ENCODE peak calls at places on chromosomes 3 and 15, in eight cellular contexts. One of them, this sample, is unnamed.

GRCh38 chr3:48428863-48429415 is 947 bp downstream of the PLXNB1 start:
- DNase-seq in K562: no peak
- DNase-seq in mesenteric fat pad: no peak
- DNase-seq in caudate nucleus: no peak
- DNase-seq in stimulated activated CD4-positive, alpha-beta T cell treated with anti-CD3 and anti-CD28 coated beads, Interleukin-12 subunit alpha, Interleukin-12 subunit beta, amount 100 ng/mL, for 4 hours: peak; percentile 42
- DNase-seq in activated T-helper 1 cell treated with Interleukin-2 at 50 U/mL for 16 hours: no peak
- DNase-seq in GM23248: peak; percentile 64
- DNase-seq in stromal cell of bone marrow: no peak
- DNase-seq in this sample: no peak

GRCh38 chr3:157438371-157438735 is 1.7 kb downstream of the PTX3 start:
- DNase-seq in K562: no peak
- DNase-seq in mesenteric fat pad: no peak
- DNase-seq in caudate nucleus: no peak
- DNase-seq in stimulated activated CD4-positive, alpha-beta T cell treated with anti-CD3 and anti-CD28 coated beads, Interleukin-12 subunit alpha, Interleukin-12 subunit beta, amount 100 ng/mL, for 4 hours: no peak
- DNase-seq in activated T-helper 1 cell treated with Interleukin-2 at 50 U/mL for 16 hours: no peak
- DNase-seq in GM23248: peak; percentile 28
- DNase-seq in stromal cell of bone marrow: no peak
- DNase-seq in this sample: peak; percentile 20

GRCh38 chr3:142087676-142088075 is 61.7 kb downstream of the TFDP2 start:
- DNase-seq in K562: no peak
- DNase-seq in mesenteric fat pad: no peak
- DNase-seq in caudate nucleus: no peak
- DNase-seq in stimulated activated CD4-positive, alpha-beta T cell treated with anti-CD3 and anti-CD28 coated beads, Interleukin-12 subunit alpha, Interleukin-12 subunit beta, amount 100 ng/mL, for 4 hours: no peak
- DNase-seq in activated T-helper 1 cell treated with Interleukin-2 at 50 U/mL for 16 hours: no peak
- DNase-seq in GM23248: peak; percentile 78
- DNase-seq in stromal cell of bone marrow: peak; percentile 2
- DNase-seq in this sample: no peak

GRCh38 chr3:13461169-13462124 is 18.7 kb upstream of the HDAC11 start:
- DNase-seq in K562: peak; percentile 93
- DNase-seq in mesenteric fat pad: no peak
- DNase-seq in caudate nucleus: no peak
- DNase-seq in stimulated activated CD4-positive, alpha-beta T cell treated with anti-CD3 and anti-CD28 coated beads, Interleukin-12 subunit alpha, Interleukin-12 subunit beta, amount 100 ng/mL, for 4 hours: peak; percentile 65
- DNase-seq in activated T-helper 1 cell treated with Interleukin-2 at 50 U/mL for 16 hours: peak; percentile 54
- DNase-seq in GM23248: peak; percentile 47
- DNase-seq in stromal cell of bone marrow: no peak
- DNase-seq in this sample: peak; percentile 83

GRCh38 chr15:73082719-73083275 is 30.5 kb downstream of the NEO1 start:
- DNase-seq in K562: no peak
- DNase-seq in mesenteric fat pad: no peak
- DNase-seq in caudate nucleus: no peak
- DNase-seq in stimulated activated CD4-positive, alpha-beta T cell treated with anti-CD3 and anti-CD28 coated beads, Interleukin-12 subunit alpha, Interleukin-12 subunit beta, amount 100 ng/mL, for 4 hours: no peak
- DNase-seq in activated T-helper 1 cell treated with Interleukin-2 at 50 U/mL for 16 hours: no peak
- DNase-seq in GM23248: no peak
- DNase-seq in stromal cell of bone marrow: no peak
- DNase-seq in this sample: no peak

GRCh38 chr15:33234019-33234418 is 39.5 kb upstream of the FMN1 start:
- DNase-seq in K562: peak; percentile 22
- DNase-seq in mesenteric fat pad: no peak
- DNase-seq in caudate nucleus: no peak
- DNase-seq in stimulated activated CD4-positive, alpha-beta T cell treated with anti-CD3 and anti-CD28 coated beads, Interleukin-12 subunit alpha, Interleukin-12 subunit beta, amount 100 ng/mL, for 4 hours: no peak
- DNase-seq in activated T-helper 1 cell treated with Interleukin-2 at 50 U/mL for 16 hours: no peak
- DNase-seq in GM23248: peak; percentile 69
- DNase-seq in stromal cell of bone marrow: no peak
- DNase-seq in this sample: peak; percentile 23

GRCh38 chr15:62346168-62346567 is 181.1 kb upstream of the C2CD4B start:
- DNase-seq in K562: no peak
- DNase-seq in mesenteric fat pad: no peak
- DNase-seq in caudate nucleus: no peak
- DNase-seq in stimulated activated CD4-positive, alpha-beta T cell treated with anti-CD3 and anti-CD28 coated beads, Interleukin-12 subunit alpha, Interleukin-12 subunit beta, amount 100 ng/mL, for 4 hours: no peak
- DNase-seq in activated T-helper 1 cell treated with Interleukin-2 at 50 U/mL for 16 hours: no peak
- DNase-seq in GM23248: no peak
- DNase-seq in stromal cell of bone marrow: no peak
- DNase-seq in this sample: no peak

GRCh38 chr3:120331071-120331470 is 18.1 kb downstream of the LRRC58 start:
- DNase-seq in K562: no peak
- DNase-seq in mesenteric fat pad: no peak
- DNase-seq in caudate nucleus: peak; percentile 10
- DNase-seq in stimulated activated CD4-positive, alpha-beta T cell treated with anti-CD3 and anti-CD28 coated beads, Interleukin-12 subunit alpha, Interleukin-12 subunit beta, amount 100 ng/mL, for 4 hours: no peak
- DNase-seq in activated T-helper 1 cell treated with Interleukin-2 at 50 U/mL for 16 hours: no peak
- DNase-seq in GM23248: no peak
- DNase-seq in stromal cell of bone marrow: no peak
- DNase-seq in this sample: no peak

GRCh38 chr15:97804950-97805349 is 155.6 kb upstream of the ARRDC4 start:
- DNase-seq in K562: no peak
- DNase-seq in mesenteric fat pad: no peak
- DNase-seq in caudate nucleus: no peak
- DNase-seq in stimulated activated CD4-positive, alpha-beta T cell treated with anti-CD3 and anti-CD28 coated beads, Interleukin-12 subunit alpha, Interleukin-12 subunit beta, amount 100 ng/mL, for 4 hours: no peak
- DNase-seq in activated T-helper 1 cell treated with Interleukin-2 at 50 U/mL for 16 hours: no peak
- DNase-seq in GM23248: no peak
- DNase-seq in stromal cell of bone marrow: no peak
- DNase-seq in this sample: no peak

GRCh38 chr3:186002884-186003472 is 65.2 kb upstream of the TRA2B start:
- DNase-seq in K562: peak; percentile 53
- DNase-seq in mesenteric fat pad: no peak
- DNase-seq in caudate nucleus: no peak
- DNase-seq in stimulated activated CD4-positive, alpha-beta T cell treated with anti-CD3 and anti-CD28 coated beads, Interleukin-12 subunit alpha, Interleukin-12 subunit beta, amount 100 ng/mL, for 4 hours: no peak
- DNase-seq in activated T-helper 1 cell treated with Interleukin-2 at 50 U/mL for 16 hours: no peak
- DNase-seq in GM23248: peak; percentile 32
- DNase-seq in stromal cell of bone marrow: no peak
- DNase-seq in this sample: no peak

GRCh38 chr15:69469467-69470191 is 17.0 kb downstream of the RPLP1 start:
- DNase-seq in K562: peak; percentile 71
- DNase-seq in mesenteric fat pad: no peak
- DNase-seq in caudate nucleus: no peak
- DNase-seq in stimulated activated CD4-positive, alpha-beta T cell treated with anti-CD3 and anti-CD28 coated beads, Interleukin-12 subunit alpha, Interleukin-12 subunit beta, amount 100 ng/mL, for 4 hours: no peak
- DNase-seq in activated T-helper 1 cell treated with Interleukin-2 at 50 U/mL for 16 hours: no peak
- DNase-seq in GM23248: peak; percentile 50
- DNase-seq in stromal cell of bone marrow: no peak
- DNase-seq in this sample: no peak

GRCh38 chr15:66885281-66885915 is 180.0 kb upstream of the SMAD3 start:
- DNase-seq in K562: no peak
- DNase-seq in mesenteric fat pad: peak; percentile 71
- DNase-seq in caudate nucleus: no peak
- DNase-seq in stimulated activated CD4-positive, alpha-beta T cell treated with anti-CD3 and anti-CD28 coated beads, Interleukin-12 subunit alpha, Interleukin-12 subunit beta, amount 100 ng/mL, for 4 hours: no peak
- DNase-seq in activated T-helper 1 cell treated with Interleukin-2 at 50 U/mL for 16 hours: no peak
- DNase-seq in GM23248: no peak
- DNase-seq in stromal cell of bone marrow: no peak
- DNase-seq in this sample: no peak

GRCh38 chr15:41018534-41018933 is 65.3 kb downstream of the CHAC1 start:
- DNase-seq in K562: peak; percentile 5
- DNase-seq in mesenteric fat pad: no peak
- DNase-seq in caudate nucleus: no peak
- DNase-seq in stimulated activated CD4-positive, alpha-beta T cell treated with anti-CD3 and anti-CD28 coated beads, Interleukin-12 subunit alpha, Interleukin-12 subunit beta, amount 100 ng/mL, for 4 hours: no peak
- DNase-seq in activated T-helper 1 cell treated with Interleukin-2 at 50 U/mL for 16 hours: no peak
- DNase-seq in GM23248: peak; percentile 49
- DNase-seq in stromal cell of bone marrow: no peak
- DNase-seq in this sample: no peak

GRCh38 chr3:167882057-167882667 is 146.6 kb downstream of the SERPINI1 start:
- DNase-seq in K562: peak; percentile 51
- DNase-seq in mesenteric fat pad: no peak
- DNase-seq in caudate nucleus: no peak
- DNase-seq in stimulated activated CD4-positive, alpha-beta T cell treated with anti-CD3 and anti-CD28 coated beads, Interleukin-12 subunit alpha, Interleukin-12 subunit beta, amount 100 ng/mL, for 4 hours: no peak
- DNase-seq in activated T-helper 1 cell treated with Interleukin-2 at 50 U/mL for 16 hours: no peak
- DNase-seq in GM23248: peak; percentile 77
- DNase-seq in stromal cell of bone marrow: peak; percentile 33
- DNase-seq in this sample: peak; percentile 27

GRCh38 chr15:62853114-62853832 is 189.3 kb upstream of the TPM1 start:
- DNase-seq in K562: no peak
- DNase-seq in mesenteric fat pad: no peak
- DNase-seq in caudate nucleus: no peak
- DNase-seq in stimulated activated CD4-positive, alpha-beta T cell treated with anti-CD3 and anti-CD28 coated beads, Interleukin-12 subunit alpha, Interleukin-12 subunit beta, amount 100 ng/mL, for 4 hours: no peak
- DNase-seq in activated T-helper 1 cell treated with Interleukin-2 at 50 U/mL for 16 hours: no peak
- DNase-seq in GM23248: peak; percentile 61
- DNase-seq in stromal cell of bone marrow: no peak
- DNase-seq in this sample: no peak

GRCh38 chr3:87426916-87427315 is 150.5 kb upstream of the POU1F1 start:
- DNase-seq in K562: no peak
- DNase-seq in mesenteric fat pad: no peak
- DNase-seq in caudate nucleus: no peak
- DNase-seq in stimulated activated CD4-positive, alpha-beta T cell treated with anti-CD3 and anti-CD28 coated beads, Interleukin-12 subunit alpha, Interleukin-12 subunit beta, amount 100 ng/mL, for 4 hours: no peak
- DNase-seq in activated T-helper 1 cell treated with Interleukin-2 at 50 U/mL for 16 hours: no peak
- DNase-seq in GM23248: peak; percentile 70
- DNase-seq in stromal cell of bone marrow: no peak
- DNase-seq in this sample: no peak